ENCODE peak calls at places on chromosomes 3 and 15, in seven cellular contexts. W is coronary artery, Z is left ventricle myocardium inferior, A is GM10248, J is astrocyte of the spinal cord, O is gastrocnemius medialis, I is GM23338. T is an unnamed sample.

GRCh38 chr15:58460108-58460507 is 28.3 kb downstream of the LIPC start:
- DNase-seq in W (no peak), Z (no peak), A (no peak), J (no peak), O (no peak), I (no peak), T (no peak)

GRCh38 chr3:172666181-172666872 is 44.5 kb downstream of the NCEH1 start:
- DNase-seq in W (no peak), Z (no peak), A (no peak), J (no peak), O (no peak), I (peak), T (no peak)

GRCh38 chr15:39605146-39605545 is 24.3 kb downstream of the THBS1 start:
- DNase-seq in W (no peak), Z (no peak), A (no peak), J (no peak), O (no peak), I (no peak), T (no peak)

GRCh38 chr3:48042071-48042760 is 26.0 kb upstream of the MAP4 start:
- DNase-seq in W (no peak), Z (no peak), A (no peak), J (peak), O (no peak), I (no peak), T (no peak)

GRCh38 chr15:68993276-68993675 is 21.2 kb upstream of the NOX5 start:
- DNase-seq in W (peak), Z (no peak), A (no peak), J (no peak), O (no peak), I (no peak), T (no peak)

GRCh38 chr3:135178566-135178965 is 383.5 kb downstream of the EPHB1 start:
- DNase-seq in W (no peak), Z (no peak), A (no peak), J (no peak), O (no peak), I (no peak), T (no peak)

GRCh38 chr3:66593978-66594377 is 93.2 kb upstream of the LRIG1 start:
- DNase-seq in W (no peak), Z (no peak), A (no peak), J (peak), O (no peak), I (no peak), T (no peak)

GRCh38 chr15:68290715-68291114 is 13.2 kb downstream of the FEM1B start:
- DNase-seq in W (no peak), Z (no peak), A (no peak), J (no peak), O (no peak), I (no peak), T (no peak)

GRCh38 chr3:189458536-189458935 is 172.7 kb upstream of the TP63 start:
- DNase-seq in W (no peak), Z (no peak), A (no peak), J (no peak), O (peak), I (no peak), T (no peak)

GRCh38 chr15:98794754-98795153 is 146.4 kb downstream of the IGF1R start:
- DNase-seq in W (no peak), Z (no peak), A (no peak), J (no peak), O (no peak), I (peak), T (no peak)

GRCh38 chr3:190586631-190587000 is 72.7 kb downstream of the IL1RAP start:
- DNase-seq in W (no peak), Z (no peak), A (peak), J (peak), O (no peak), I (no peak), T (no peak)

GRCh38 chr3:183038764-183039163 is 58.4 kb upstream of the DCUN1D1 start:
- DNase-seq in W (no peak), Z (no peak), A (no peak), J (no peak), O (no peak), I (no peak), T (no peak)

GRCh38 chr3:32973982-32974381 is 22.5 kb downstream of the CCR4 start:
- DNase-seq in W (no peak), Z (no peak), A (peak), J (peak), O (no peak), I (no peak), T (no peak)

GRCh38 chr15:36914466-36914865 is 185.9 kb downstream of the MEIS2 start:
- DNase-seq in W (no peak), Z (peak), A (no peak), J (no peak), O (no peak), I (no peak), T (no peak)

GRCh38 chr15:85702321-85703230 is 92.1 kb downstream of the KLHL25 start:
- DNase-seq in W (no peak), Z (no peak), A (no peak), J (peak), O (no peak), I (no peak), T (no peak)

GRCh38 chr15:78695849-78696248 is 54.8 kb upstream of the CHRNB4 start:
- DNase-seq in W (peak), Z (no peak), A (no peak), J (no peak), O (no peak), I (peak), T (no peak)

GRCh38 chr3:31275038-31275562 is 257.6 kb upstream of the STT3B start:
- DNase-seq in W (no peak), Z (no peak), A (no peak), J (peak), O (no peak), I (peak), T (no peak)

GRCh38 chr15:82020588-82020987 is 25.2 kb downstream of the MEX3B start:
- DNase-seq in W (no peak), Z (no peak), A (no peak), J (no peak), O (no peak), I (no peak), T (no peak)

GRCh38 chr3:65945480-65945879 is 93.2 kb downstream of the MAGI1 start:
- DNase-seq in W (no peak), Z (no peak), A (no peak), J (peak), O (no peak), I (no peak), T (no peak)

GRCh38 chr15:78930577-78931388 is 14.1 kb downstream of the CTSH start:
- DNase-seq in W (no peak), Z (no peak), A (no peak), J (peak), O (peak), I (no peak), T (no peak)

GRCh38 chr15:60777558-60777957 is 298.6 kb upstream of the ICE2 start:
- DNase-seq in W (no peak), Z (no peak), A (no peak), J (no peak), O (no peak), I (no peak), T (no peak)

GRCh38 chr3:80618295-80619256 is 850.8 kb upstream of the ROBO1 start:
- DNase-seq in W (no peak), Z (no peak), A (no peak), J (no peak), O (no peak), I (no peak), T (no peak)

GRCh38 chr3:168006584-168006983 is 89.1 kb downstream of the GOLIM4 start:
- DNase-seq in W (no peak), Z (no peak), A (no peak), J (no peak), O (no peak), I (no peak), T (no peak)

GRCh38 chr3:4734454-4734853 is 241.3 kb downstream of the ITPR1 start:
- DNase-seq in W (no peak), Z (no peak), A (no peak), J (no peak), O (no peak), I (no peak), T (no peak)

GRCh38 chr3:133376805-133377204 is 23.1 kb upstream of the BFSP2 start:
- DNase-seq in W (peak), Z (no peak), A (no peak), J (no peak), O (no peak), I (no peak), T (no peak)

GRCh38 chr15:71737761-71738160 is 72.6 kb upstream of the NR2E3 start:
- DNase-seq in W (no peak), Z (no peak), A (no peak), J (no peak), O (no peak), I (no peak), T (no peak)

GRCh38 chr3:106827515-106828213 is 549.6 kb upstream of the CCDC54 start:
- DNase-seq in W (no peak), Z (no peak), A (no peak), J (no peak), O (no peak), I (peak), T (no peak)

GRCh38 chr3:172658344-172659245 is 52.3 kb downstream of the NCEH1 start:
- DNase-seq in W (no peak), Z (no peak), A (no peak), J (peak), O (no peak), I (no peak), T (no peak)

GRCh38 chr3:170785454-170785853 is 84.5 kb downstream of the RPL22L1 start:
- DNase-seq in W (no peak), Z (no peak), A (no peak), J (no peak), O (no peak), I (no peak), T (no peak)

GRCh38 chr3:96354742-96355141 is 459.7 kb upstream of the EPHA6 start:
- DNase-seq in W (no peak), Z (no peak), A (no peak), J (peak), O (no peak), I (no peak), T (no peak)

GRCh38 chr3:122975924-122976293 is 51.7 kb downstream of the SEMA5B start:
- DNase-seq in W (no peak), Z (no peak), A (no peak), J (no peak), O (no peak), I (no peak), T (no peak)

GRCh38 chr3:136464502-136464901 is 214.4 kb downstream of the PCCB start:
- DNase-seq in W (no peak), Z (no peak), A (no peak), J (peak), O (no peak), I (no peak), T (no peak)

DNA sequence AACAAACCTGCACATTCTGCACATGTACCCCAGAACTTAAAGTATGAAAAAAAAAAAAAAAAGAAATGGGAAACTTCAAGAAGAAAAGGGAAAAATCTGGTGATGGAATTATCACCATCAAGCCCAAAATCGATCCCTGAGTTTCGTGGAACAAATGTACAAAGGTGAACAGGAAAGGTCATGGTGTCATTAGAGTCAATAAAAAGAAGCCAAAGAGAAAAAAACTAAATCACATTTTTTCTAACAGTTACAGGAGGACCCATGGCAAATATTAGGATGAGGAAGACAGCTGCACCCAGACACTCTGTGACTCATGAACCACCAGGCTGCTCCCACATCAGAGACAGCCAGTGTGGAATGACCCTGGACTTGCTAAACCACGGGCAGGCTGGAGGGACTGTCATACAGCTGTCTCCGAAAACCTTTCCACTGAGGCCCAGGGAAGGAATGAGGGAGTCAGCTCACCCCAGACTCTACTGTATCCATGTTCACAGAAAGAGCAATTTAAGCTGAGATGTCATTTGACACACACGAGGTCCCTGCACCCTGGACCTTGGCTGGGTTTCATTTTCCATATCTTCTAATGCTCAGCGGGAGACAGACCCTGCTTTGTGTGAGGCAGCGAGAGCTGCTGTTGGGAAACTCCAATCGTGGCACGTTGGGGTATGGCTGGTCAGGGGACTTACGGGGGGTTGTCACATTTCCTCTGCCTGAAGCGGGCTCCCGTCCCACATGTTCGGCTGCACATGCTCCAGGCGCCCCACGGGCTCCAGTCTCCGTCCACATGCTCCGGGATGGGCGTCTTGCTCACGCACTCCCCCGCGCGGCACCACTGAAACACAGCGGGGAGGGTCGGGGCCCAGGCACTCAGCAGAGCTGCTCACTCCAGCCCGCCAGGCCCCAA is 210.2 kb downstream of the ADAMTS17 start:
- DNase-seq in W (peak), Z (peak), A (peak), J (peak), O (peak), I (peak), T (peak)
- TF ChIP-seq CTCF in W (no peak), Z (peak), A (no peak), J (peak), O (peak), I (peak), T (peak)

GRCh38 chr15:88664151-88664778 is 25.4 kb downstream of the ISG20 start:
- DNase-seq in W (peak), Z (no peak), A (no peak), J (no peak), O (no peak), I (peak), T (no peak)
- TF ChIP-seq CTCF in W (no peak), Z (peak), A (peak), J (no peak), O (no peak), I (peak), T (peak)

DNA sequence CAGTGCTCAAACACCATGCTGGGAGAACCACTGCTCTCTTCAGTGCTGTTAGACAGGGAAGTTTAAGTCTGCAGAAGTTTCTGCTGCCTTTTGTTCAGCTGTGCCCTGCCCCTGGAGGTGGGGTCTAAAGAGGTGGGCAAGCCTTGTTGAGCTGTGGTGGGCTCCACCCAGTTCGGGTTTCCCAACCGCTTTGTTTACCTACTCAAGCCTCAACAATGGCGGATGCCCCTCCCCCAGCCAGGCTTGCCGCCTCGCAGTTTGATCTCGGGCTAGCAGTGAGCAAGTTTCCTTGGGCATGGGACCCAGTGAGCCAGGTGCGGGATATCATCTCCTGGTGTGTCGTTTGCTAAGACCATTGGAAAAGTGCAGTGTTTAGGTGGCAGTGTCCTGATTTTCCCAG is 670.2 kb upstream of the ALCAM start:
- DNase-seq in W (no peak), Z (no peak), A (no peak), J (no peak), O (no peak), I (peak), T (no peak)
- TF ChIP-seq CTCF in W (no peak), Z (no peak), A (no peak), J (no peak), O (no peak), I (no peak), T (no peak)

GRCh38 chr15:89034305-89034704 is 54.0 kb upstream of the ABHD2 start:
- DNase-seq in W (no peak), Z (no peak), A (no peak), J (peak), O (no peak), I (no peak), T (no peak)
- TF ChIP-seq CTCF in W (no peak), Z (peak), A (peak), J (peak), O (no peak), I (peak), T (no peak)

DNA sequence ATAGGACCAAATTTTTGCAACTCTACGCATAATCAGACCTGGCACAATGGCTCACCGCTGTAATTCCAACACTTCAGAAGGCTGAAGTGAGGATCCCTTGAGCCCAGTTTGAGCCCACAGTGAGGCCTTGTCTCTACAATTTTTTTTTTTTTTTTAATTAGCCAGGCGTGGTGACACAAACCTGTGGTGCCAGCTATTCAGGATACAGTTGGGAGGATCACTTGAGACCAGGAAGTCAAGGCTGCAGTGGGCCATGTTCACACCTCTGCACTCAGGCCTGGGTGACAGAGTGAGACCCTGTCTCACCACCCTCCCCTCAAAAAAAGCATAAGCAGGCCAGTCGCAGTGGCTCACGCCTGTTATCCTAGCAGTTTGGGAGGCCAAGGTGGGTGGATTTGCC is 24.7 kb downstream of the OIP5 start:
- DNase-seq in W (no peak), Z (no peak), A (no peak), J (no peak), O (no peak), I (no peak), T (no peak)
- TF ChIP-seq CTCF in W (no peak), Z (no peak), A (no peak), J (no peak), O (no peak), I (no peak), T (no peak)

DNA sequence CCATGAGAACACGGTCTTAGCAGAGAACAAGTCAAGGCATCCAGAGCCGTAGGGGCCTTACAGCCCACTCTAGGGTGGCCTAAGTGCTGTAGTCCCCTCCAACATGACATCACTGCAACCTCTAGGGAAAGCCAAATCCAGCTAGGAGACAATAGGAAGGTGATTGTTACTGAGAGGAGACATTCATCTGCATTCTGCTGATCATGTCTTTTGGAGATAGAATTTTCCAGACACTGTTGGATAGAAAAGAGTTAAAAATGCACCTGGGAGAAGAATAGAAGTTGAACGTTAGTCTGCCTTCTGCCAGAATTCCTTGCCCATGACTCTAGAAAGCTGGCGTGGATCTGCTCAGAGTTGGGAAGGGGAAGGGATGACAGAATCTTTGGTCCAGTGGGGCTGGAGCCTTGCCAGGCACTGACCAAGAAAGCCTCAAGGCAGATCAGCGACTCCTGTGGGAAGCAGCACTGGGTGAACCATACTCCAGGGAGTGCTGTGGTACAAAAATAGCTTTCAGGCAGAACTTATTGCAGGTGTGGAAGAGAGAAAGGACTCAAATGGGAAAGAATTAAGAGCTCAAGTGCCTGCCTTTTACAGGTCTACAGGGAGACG is 44.8 kb upstream of the RAF1 start:
- DNase-seq in W (peak), Z (peak), A (no peak), J (peak), O (peak), I (no peak), T (no peak)
- TF ChIP-seq CTCF in W (no peak), Z (peak), A (no peak), J (peak), O (peak), I (peak), T (no peak)

DNA sequence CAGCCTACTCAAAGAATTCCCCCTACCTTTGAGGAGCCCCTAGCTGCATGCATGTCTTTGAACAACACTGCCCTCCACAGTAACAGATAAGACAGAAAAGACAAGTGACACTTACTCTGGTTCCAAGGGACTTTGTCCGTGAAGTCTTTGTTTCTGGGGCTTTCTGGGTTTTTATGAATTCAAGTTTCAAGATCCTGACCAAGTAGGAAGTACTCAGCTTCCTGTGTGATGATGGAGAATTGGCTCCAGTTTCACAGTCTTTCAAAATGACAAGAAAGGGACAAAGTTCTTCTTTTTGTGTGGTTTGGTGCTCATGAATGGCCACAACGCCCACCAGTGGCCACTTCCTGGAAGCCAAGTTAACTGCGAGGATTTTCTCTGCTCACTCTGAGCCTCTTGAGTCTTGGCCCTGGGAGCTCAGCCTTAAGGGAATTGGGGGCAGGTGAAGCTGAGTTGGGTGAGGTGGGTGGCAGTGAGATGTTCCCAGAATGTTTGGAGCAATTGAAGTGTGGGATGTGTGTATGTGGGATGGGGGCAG is at the start of gene CCR1:
- DNase-seq in W (no peak), Z (peak), A (peak), J (peak), O (no peak), I (peak), T (no peak)
- TF ChIP-seq CTCF in W (no peak), Z (peak), A (peak), J (peak), O (no peak), I (peak), T (no peak)

GRCh38 chr3:71816141-71816540 is 31.2 kb upstream of the PROK2 start:
- DNase-seq in W (no peak), Z (no peak), A (no peak), J (no peak), O (no peak), I (no peak), T (no peak)

GRCh38 chr3:71813704-71814103 is 28.8 kb upstream of the PROK2 start:
- DNase-seq in W (no peak), Z (no peak), A (no peak), J (no peak), O (no peak), I (no peak), T (no peak)

GRCh38 chr3:71815676-71816075 is 30.7 kb upstream of the PROK2 start:
- DNase-seq in W (no peak), Z (no peak), A (no peak), J (no peak), O (no peak), I (no peak), T (no peak)

GRCh38 chr3:71817262-71817661 is 32.3 kb upstream of the PROK2 start:
- DNase-seq in W (no peak), Z (no peak), A (no peak), J (no peak), O (no peak), I (peak), T (no peak)

DNA sequence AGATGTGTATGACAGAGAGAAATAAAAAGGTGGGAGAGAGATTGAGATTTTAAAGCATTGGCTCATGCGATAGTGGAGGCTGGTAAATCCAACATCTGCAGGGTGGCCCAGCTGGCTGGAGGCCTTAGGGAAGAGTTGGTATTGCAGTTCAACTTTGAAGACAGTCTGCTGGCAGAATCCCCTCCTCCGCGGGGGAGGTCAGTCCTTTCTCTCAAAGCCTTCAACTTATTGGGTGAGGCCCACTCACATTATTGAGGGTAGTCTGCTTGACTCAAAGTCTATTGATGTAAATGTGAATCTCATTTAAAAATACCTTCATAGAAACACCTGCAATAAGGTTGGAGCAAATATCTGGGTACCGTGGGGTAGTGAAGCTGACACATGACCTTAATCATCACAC is 31.8 kb upstream of the PROK2 start:
- DNase-seq in W (no peak), Z (no peak), A (no peak), J (no peak), O (no peak), I (peak), T (no peak)
- TF ChIP-seq CTCF in W (no peak), Z (no peak), A (no peak), J (no peak), O (no peak), I (no peak), T (no peak)